ENCODE peak calls at places on chromosomes 12 and 14, in eight cellular contexts. One of them, this sample, is unnamed.

GRCh38 chr12:132565365-132565764 is 45.0 kb downstream of the LRCOL1 start:
- ATAC-seq in left lung: no peak
- ATAC-seq in heart left ventricle: no peak
- ATAC-seq in left cardiac atrium: no peak
- ATAC-seq in effector memory CD8-positive, alpha-beta T cell: no peak
- ATAC-seq in PC-3: no peak
- ATAC-seq in upper lobe of right lung: no peak
- ATAC-seq in CD4-positive, alpha-beta T cell: no peak
- ATAC-seq in this sample: no peak

GRCh38 chr12:57066245-57066644 is 12.3 kb downstream of the NEMP1 start:
- ATAC-seq in left lung: peak
- ATAC-seq in heart left ventricle: no peak
- ATAC-seq in left cardiac atrium: no peak
- ATAC-seq in effector memory CD8-positive, alpha-beta T cell: no peak
- ATAC-seq in PC-3: no peak
- ATAC-seq in upper lobe of right lung: no peak
- ATAC-seq in CD4-positive, alpha-beta T cell: no peak
- ATAC-seq in this sample: no peak

GRCh38 chr14:52954346-52955214 is 3.7 kb upstream of the FERMT2 start:
- ATAC-seq in left lung: no peak
- ATAC-seq in heart left ventricle: no peak
- ATAC-seq in left cardiac atrium: no peak
- ATAC-seq in effector memory CD8-positive, alpha-beta T cell: no peak
- ATAC-seq in PC-3: no peak
- ATAC-seq in upper lobe of right lung: no peak
- ATAC-seq in CD4-positive, alpha-beta T cell: no peak
- ATAC-seq in this sample: peak

GRCh38 chr14:95097385-95097784 is 59.9 kb downstream of the DICER1 start:
- ATAC-seq in left lung: no peak
- ATAC-seq in heart left ventricle: no peak
- ATAC-seq in left cardiac atrium: peak
- ATAC-seq in effector memory CD8-positive, alpha-beta T cell: no peak
- ATAC-seq in PC-3: no peak
- ATAC-seq in upper lobe of right lung: no peak
- ATAC-seq in CD4-positive, alpha-beta T cell: no peak
- ATAC-seq in this sample: peak

GRCh38 chr14:105097797-105098127 is 32.5 kb upstream of the GPR132 start:
- ATAC-seq in left lung: no peak
- ATAC-seq in heart left ventricle: no peak
- ATAC-seq in left cardiac atrium: no peak
- ATAC-seq in effector memory CD8-positive, alpha-beta T cell: no peak
- ATAC-seq in PC-3: no peak
- ATAC-seq in upper lobe of right lung: no peak
- ATAC-seq in CD4-positive, alpha-beta T cell: no peak
- ATAC-seq in this sample: no peak

GRCh38 chr14:95727084-95727700 is 13.3 kb upstream of the TCL1A start:
- ATAC-seq in left lung: no peak
- ATAC-seq in heart left ventricle: no peak
- ATAC-seq in left cardiac atrium: no peak
- ATAC-seq in effector memory CD8-positive, alpha-beta T cell: no peak
- ATAC-seq in PC-3: no peak
- ATAC-seq in upper lobe of right lung: no peak
- ATAC-seq in CD4-positive, alpha-beta T cell: no peak
- ATAC-seq in this sample: no peak

GRCh38 chr14:56322531-56322930 is 204.3 kb downstream of the PELI2 start:
- ATAC-seq in left lung: peak
- ATAC-seq in heart left ventricle: no peak
- ATAC-seq in left cardiac atrium: no peak
- ATAC-seq in effector memory CD8-positive, alpha-beta T cell: no peak
- ATAC-seq in PC-3: no peak
- ATAC-seq in upper lobe of right lung: peak
- ATAC-seq in CD4-positive, alpha-beta T cell: no peak
- ATAC-seq in this sample: no peak

GRCh38 chr14:71411766-71412165 is 504.5 kb downstream of the PCNX1 start:
- ATAC-seq in left lung: no peak
- ATAC-seq in heart left ventricle: no peak
- ATAC-seq in left cardiac atrium: no peak
- ATAC-seq in effector memory CD8-positive, alpha-beta T cell: no peak
- ATAC-seq in PC-3: no peak
- ATAC-seq in upper lobe of right lung: no peak
- ATAC-seq in CD4-positive, alpha-beta T cell: no peak
- ATAC-seq in this sample: no peak

GRCh38 chr12:14874882-14875281 is 10.8 kb downstream of the MGP start:
- ATAC-seq in left lung: no peak
- ATAC-seq in heart left ventricle: no peak
- ATAC-seq in left cardiac atrium: no peak
- ATAC-seq in effector memory CD8-positive, alpha-beta T cell: no peak
- ATAC-seq in PC-3: no peak
- ATAC-seq in upper lobe of right lung: no peak
- ATAC-seq in CD4-positive, alpha-beta T cell: no peak
- ATAC-seq in this sample: no peak

GRCh38 chr12:52308807-52309425 is 12.3 kb downstream of the KRT83 start:
- ATAC-seq in left lung: no peak
- ATAC-seq in heart left ventricle: no peak
- ATAC-seq in left cardiac atrium: no peak
- ATAC-seq in effector memory CD8-positive, alpha-beta T cell: no peak
- ATAC-seq in PC-3: no peak
- ATAC-seq in upper lobe of right lung: no peak
- ATAC-seq in CD4-positive, alpha-beta T cell: no peak
- ATAC-seq in this sample: no peak

GRCh38 chr12:64782181-64782580 is 23.0 kb upstream of the GNS start:
- ATAC-seq in left lung: peak
- ATAC-seq in heart left ventricle: no peak
- ATAC-seq in left cardiac atrium: no peak
- ATAC-seq in effector memory CD8-positive, alpha-beta T cell: no peak
- ATAC-seq in PC-3: no peak
- ATAC-seq in upper lobe of right lung: no peak
- ATAC-seq in CD4-positive, alpha-beta T cell: no peak
- ATAC-seq in this sample: no peak

GRCh38 chr14:74510955-74511354 is 17.4 kb downstream of the ISCA2 start:
- ATAC-seq in left lung: no peak
- ATAC-seq in heart left ventricle: no peak
- ATAC-seq in left cardiac atrium: peak
- ATAC-seq in effector memory CD8-positive, alpha-beta T cell: no peak
- ATAC-seq in PC-3: peak
- ATAC-seq in upper lobe of right lung: no peak
- ATAC-seq in CD4-positive, alpha-beta T cell: no peak
- ATAC-seq in this sample: peak

GRCh38 chr12:64531665-64532334 is 78.5 kb upstream of the RASSF3 start:
- ATAC-seq in left lung: no peak
- ATAC-seq in heart left ventricle: no peak
- ATAC-seq in left cardiac atrium: no peak
- ATAC-seq in effector memory CD8-positive, alpha-beta T cell: no peak
- ATAC-seq in PC-3: no peak
- ATAC-seq in upper lobe of right lung: no peak
- ATAC-seq in CD4-positive, alpha-beta T cell: no peak
- ATAC-seq in this sample: no peak

GRCh38 chr12:6539276-6540134 is 5.2 kb downstream of the GAPDH start:
- ATAC-seq in left lung: no peak
- ATAC-seq in heart left ventricle: peak
- ATAC-seq in left cardiac atrium: peak
- ATAC-seq in effector memory CD8-positive, alpha-beta T cell: no peak
- ATAC-seq in PC-3: peak
- ATAC-seq in upper lobe of right lung: no peak
- ATAC-seq in CD4-positive, alpha-beta T cell: no peak
- ATAC-seq in this sample: no peak

GRCh38 chr12:57147641-57147944 is 174 bp upstream of the LRP1-AS start:
- ATAC-seq in left lung: peak
- ATAC-seq in heart left ventricle: peak
- ATAC-seq in left cardiac atrium: peak
- ATAC-seq in effector memory CD8-positive, alpha-beta T cell: no peak
- ATAC-seq in PC-3: no peak
- ATAC-seq in upper lobe of right lung: no peak
- ATAC-seq in CD4-positive, alpha-beta T cell: no peak
- ATAC-seq in this sample: no peak

GRCh38 chr14:78788467-78789360 is 618.5 kb downstream of the NRXN3 start:
- ATAC-seq in left lung: no peak
- ATAC-seq in heart left ventricle: no peak
- ATAC-seq in left cardiac atrium: no peak
- ATAC-seq in effector memory CD8-positive, alpha-beta T cell: no peak
- ATAC-seq in PC-3: no peak
- ATAC-seq in upper lobe of right lung: no peak
- ATAC-seq in CD4-positive, alpha-beta T cell: no peak
- ATAC-seq in this sample: no peak

GRCh38 chr14:89399157-89399556 is 17.9 kb downstream of the FOXN3 start:
- ATAC-seq in left lung: peak
- ATAC-seq in heart left ventricle: peak
- ATAC-seq in left cardiac atrium: peak
- ATAC-seq in effector memory CD8-positive, alpha-beta T cell: no peak
- ATAC-seq in PC-3: no peak
- ATAC-seq in upper lobe of right lung: no peak
- ATAC-seq in CD4-positive, alpha-beta T cell: no peak
- ATAC-seq in this sample: no peak

GRCh38 chr12:67546718-67547117 is 101.8 kb upstream of the DYRK2 start:
- ATAC-seq in left lung: no peak
- ATAC-seq in heart left ventricle: no peak
- ATAC-seq in left cardiac atrium: no peak
- ATAC-seq in effector memory CD8-positive, alpha-beta T cell: no peak
- ATAC-seq in PC-3: no peak
- ATAC-seq in upper lobe of right lung: no peak
- ATAC-seq in CD4-positive, alpha-beta T cell: no peak
- ATAC-seq in this sample: no peak

GRCh38 chr12:55997535-55997859 is 421 bp downstream of the SUOX start:
- ATAC-seq in left lung: peak
- ATAC-seq in heart left ventricle: no peak
- ATAC-seq in left cardiac atrium: peak
- ATAC-seq in effector memory CD8-positive, alpha-beta T cell: no peak
- ATAC-seq in PC-3: peak
- ATAC-seq in upper lobe of right lung: peak
- ATAC-seq in CD4-positive, alpha-beta T cell: peak
- ATAC-seq in this sample: no peak

GRCh38 chr12:57176846-57177245 is 29.4 kb upstream of the LRP1-AS start:
- ATAC-seq in left lung: no peak
- ATAC-seq in heart left ventricle: no peak
- ATAC-seq in left cardiac atrium: no peak
- ATAC-seq in effector memory CD8-positive, alpha-beta T cell: no peak
- ATAC-seq in PC-3: peak
- ATAC-seq in upper lobe of right lung: no peak
- ATAC-seq in CD4-positive, alpha-beta T cell: no peak
- ATAC-seq in this sample: no peak

GRCh38 chr14:21090194-21090939 is 8.1 kb downstream of the ZNF219 start:
- ATAC-seq in left lung: no peak
- ATAC-seq in heart left ventricle: no peak
- ATAC-seq in left cardiac atrium: no peak
- ATAC-seq in effector memory CD8-positive, alpha-beta T cell: no peak
- ATAC-seq in PC-3: no peak
- ATAC-seq in upper lobe of right lung: peak
- ATAC-seq in CD4-positive, alpha-beta T cell: no peak
- ATAC-seq in this sample: peak

GRCh38 chr12:100720016-100720654 is 74.4 kb upstream of the ANO4 start:
- ATAC-seq in left lung: no peak
- ATAC-seq in heart left ventricle: no peak
- ATAC-seq in left cardiac atrium: no peak
- ATAC-seq in effector memory CD8-positive, alpha-beta T cell: no peak
- ATAC-seq in PC-3: no peak
- ATAC-seq in upper lobe of right lung: no peak
- ATAC-seq in CD4-positive, alpha-beta T cell: no peak
- ATAC-seq in this sample: no peak

GRCh38 chr14:55645845-55646832 is 66.1 kb downstream of the KTN1 start:
- ATAC-seq in left lung: no peak
- ATAC-seq in heart left ventricle: no peak
- ATAC-seq in left cardiac atrium: no peak
- ATAC-seq in effector memory CD8-positive, alpha-beta T cell: no peak
- ATAC-seq in PC-3: no peak
- ATAC-seq in upper lobe of right lung: no peak
- ATAC-seq in CD4-positive, alpha-beta T cell: no peak
- ATAC-seq in this sample: no peak

This sample was measured in gastroesophageal sphincter.